ENCODE peak calls at places on chromosomes 5 and 9, in four cellular contexts. U is BE2C, K is skeletal muscle cell, B is heart left ventricle. D is an unnamed sample.
A peak's percentile ranks its signal among the peaks of the same experiment; 100 is the strongest.

GRCh38 chr9:36401179-36401740 is 1.2 kb upstream of the RNF38 start:
- DNase-seq in K (peak; percentile 40), U (no peak), B (no peak), D (peak; percentile 29)

GRCh38 chr9:108477538-108478006 is 378.2 kb downstream of the ACTL7B start:
- DNase-seq in K (peak; percentile 83), B (no peak), U (no peak), D (peak; percentile 34)

GRCh38 chr5:132459031-132459982 is 31.3 kb downstream of the IRF1 start:
- DNase-seq in K (peak; percentile 85), B (no peak), U (no peak), D (peak; percentile 91)

GRCh38 chr9:74573792-74574191 is 76.7 kb downstream of the RORB start:
- DNase-seq in K (no peak), U (no peak), B (no peak), D (no peak)

GRCh38 chr9:27351438-27351837 is 54.5 kb upstream of the EQTN start:
- DNase-seq in B (peak; percentile 67), U (peak; percentile 16), K (no peak), D (no peak)

GRCh38 chr5:136030956-136031611 is 2.3 kb downstream of the TGFBI start:
- DNase-seq in K (no peak), U (no peak), B (no peak), D (no peak)

GRCh38 chr5:17304282-17304681 is 86.9 kb downstream of the BASP1 start:
- DNase-seq in U (no peak), K (no peak), B (no peak), D (no peak)

GRCh38 chr5:139745121-139745799 is 50.3 kb upstream of the PSD2 start:
- DNase-seq in B (peak; percentile 57), U (peak; percentile 55), K (peak; percentile 93), D (peak; percentile 70)

GRCh38 chr5:89147026-89147425 is 264.0 kb upstream of the MEF2C start:
- DNase-seq in B (no peak), U (no peak), K (no peak), D (peak; percentile 1)

GRCh38 chr9:8020161-8020560 is 220.6 kb upstream of the DMAC1 start:
- DNase-seq in U (no peak), K (no peak), B (no peak), D (no peak)

GRCh38 chr5:108387756-108388155 is 5.9 kb upstream of the FBXL17 start:
- DNase-seq in B (no peak), U (no peak), K (no peak), D (no peak)

GRCh38 chr5:30878751-30879150 is 314.7 kb upstream of the CDH6 start:
- DNase-seq in U (no peak), B (no peak), K (no peak), D (no peak)

GRCh38 chr5:142327111-142327842 is 2.5 kb upstream of the SPRY4 start:
- DNase-seq in U (no peak), K (peak; percentile 57), B (no peak), D (no peak)

GRCh38 chr5:171131499-171131898 is 177.5 kb upstream of the TLX3 start:
- DNase-seq in B (no peak), K (no peak), U (no peak), D (no peak)

GRCh38 chr5:67957374-67957773 is 258.2 kb upstream of the PIK3R1 start:
- DNase-seq in B (no peak), U (no peak), K (no peak), D (no peak)

GRCh38 chr5:131150408-131150807 is 14.6 kb downstream of the HINT1 start:
- DNase-seq in U (no peak), K (no peak), B (no peak), D (no peak)

GRCh38 chr5:122292357-122292756 is 19.7 kb upstream of the SNCAIP start:
- DNase-seq in B (no peak), K (no peak), U (no peak), D (no peak)

GRCh38 chr5:134524826-134525686 is at the start of gene JADE2:
- DNase-seq in U (peak; percentile 63), K (no peak), B (peak; percentile 87), D (no peak)

GRCh38 chr5:135546912-135547311 is 11.1 kb upstream of the NEUROG1 start:
- DNase-seq in B (no peak), K (no peak), U (no peak), D (no peak)

GRCh38 chr9:85425153-85425611 is 316.6 kb downstream of the AGTPBP1 start:
- DNase-seq in K (no peak), B (peak; percentile 54), U (peak; percentile 82), D (no peak)
- H3K4me3 ChIP-seq in K (no peak overlapping the region), B (no peak overlapping the region), U (no peak overlapping the region), D (no peak overlapping the region)

GRCh38 chr9:122562134-122562760 is 9.3 kb downstream of the OR1N2 start:
- DNase-seq in U (no peak), B (no peak), K (no peak), D (no peak)
- H3K4me3 ChIP-seq in U (no peak overlapping the region), B (no peak overlapping the region), K (no peak overlapping the region), D (no peak overlapping the region)

GRCh38 chr5:57137401-57137800 is 36.5 kb upstream of the GPBP1 start:
- DNase-seq in U (no peak), B (no peak), K (no peak), D (no peak)
- H3K4me3 ChIP-seq in U (no peak overlapping the region), B (no peak overlapping the region), K (no peak overlapping the region), D (no peak overlapping the region)

DNA sequence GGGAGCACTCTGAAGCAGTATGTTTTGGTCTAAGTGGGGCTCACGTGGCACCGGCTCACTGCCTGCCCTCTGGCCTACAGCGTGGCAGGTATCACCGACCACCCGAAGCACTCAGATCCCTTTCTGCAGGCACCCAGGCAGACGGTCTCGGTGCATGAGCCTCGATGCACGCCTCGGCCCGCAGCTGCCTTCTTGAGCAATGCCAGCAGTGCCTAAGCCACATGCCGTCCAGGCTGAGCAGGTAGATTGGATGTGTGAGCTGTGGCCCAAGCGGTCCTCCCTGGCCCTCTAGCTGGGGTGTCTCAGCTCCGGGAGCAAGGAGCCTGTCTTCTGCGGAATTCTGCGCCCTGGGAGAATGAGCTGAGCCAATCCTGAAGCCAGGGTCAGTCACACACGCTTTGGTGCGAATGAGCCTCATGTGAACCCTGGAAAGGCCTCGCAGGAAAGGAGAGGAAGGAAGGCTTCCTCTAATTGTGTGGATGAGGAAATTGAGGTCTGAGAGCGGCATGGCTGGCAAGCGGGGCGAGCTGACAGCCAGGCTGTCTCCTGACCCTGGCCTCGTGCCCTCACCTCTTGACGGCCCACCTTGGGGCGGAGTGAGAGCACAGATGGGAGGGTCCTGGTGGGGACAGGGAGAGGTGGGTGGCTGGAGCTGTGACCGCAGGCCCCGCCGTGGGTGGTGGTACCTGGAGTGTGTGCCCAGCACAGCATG is 14.4 kb downstream of the RXRA start:
- DNase-seq in K (no peak), U (no peak), B (no peak), D (no peak)
- H3K4me3 ChIP-seq in K (no peak overlapping the region), U (no peak overlapping the region), B (no peak overlapping the region), D (no peak overlapping the region)

GRCh38 chr9:76472925-76473324 is 13.9 kb downstream of the GCNT1 start:
- DNase-seq in U (no peak), K (no peak), B (no peak), D (no peak)

GRCh38 chr9:76474419-76474818 is 15.4 kb downstream of the GCNT1 start:
- DNase-seq in B (no peak), U (no peak), K (no peak), D (no peak)

GRCh38 chr9:76475691-76476090 is 16.7 kb downstream of the GCNT1 start:
- DNase-seq in U (no peak), B (no peak), K (no peak), D (no peak)
- H3K4me3 ChIP-seq in U (no peak overlapping the region), B (no peak overlapping the region), K (no peak overlapping the region), D (no peak overlapping the region)

D was measured in astrocyte of the cerebellum.